ENCODE peak calls at places on chromosome 2, in nine cellular contexts. E, F, O, P, Z, G, L, Y and N are unnamed samples.

GRCh38 chr2:210814626-210815025 is 258.2 kb downstream of the CPS1 start:
- DNase-seq in G (no peak), P (no peak), Y (no peak), O (no peak), L (no peak), F (no peak), Z (no peak), E (no peak), N (no peak)

GRCh38 chr2:73235315-73236028 is 1.4 kb downstream of the CCT7 start:
- DNase-seq in L (no peak), P (no peak), E (no peak), O (no peak), F (no peak), G (no peak), Z (peak), Y (no peak), N (no peak)

GRCh38 chr2:45951025-45951737 is 299.7 kb downstream of the PRKCE start:
- DNase-seq in F (no peak), L (no peak), G (no peak), P (no peak), O (no peak), E (no peak), Y (no peak), Z (no peak), N (no peak)

GRCh38 chr2:10654069-10654468 is 35.7 kb downstream of the NOL10 start:
- DNase-seq in P (no peak), Y (no peak), O (no peak), F (peak), L (no peak), G (no peak), Z (peak), E (no peak), N (no peak)

GRCh38 chr2:97979894-97980293 is 15.9 kb downstream of the TMEM131 start:
- DNase-seq in G (no peak), P (no peak), O (no peak), L (no peak), F (no peak), Y (no peak), E (no peak), Z (no peak), N (no peak)

GRCh38 chr2:140154711-140155110 is 1374.5 kb upstream of the NXPH2 start:
- DNase-seq in Y (no peak), L (no peak), G (no peak), E (no peak), Z (no peak), F (no peak), O (no peak), P (no peak), N (no peak)

GRCh38 chr2:150977296-150977695 is 284.4 kb downstream of the RBM43 start:
- DNase-seq in O (no peak), F (no peak), E (no peak), L (no peak), Z (no peak), G (no peak), P (no peak), Y (peak), N (no peak)

GRCh38 chr2:33526132-33526531 is 49.7 kb downstream of the RASGRP3 start:
- DNase-seq in P (no peak), Y (no peak), O (no peak), E (no peak), Z (no peak), F (no peak), L (no peak), G (peak), N (no peak)

GRCh38 chr2:61862085-61862484 is 8.2 kb upstream of the FAM161A start:
- DNase-seq in E (no peak), L (no peak), Z (no peak), O (no peak), P (no peak), Y (no peak), G (no peak), F (no peak), N (no peak)

GRCh38 chr2:116319935-116320334 is 1494.6 kb upstream of the DDX18 start:
- DNase-seq in E (no peak), L (no peak), P (no peak), O (no peak), Y (no peak), F (no peak), Z (no peak), G (no peak), N (no peak)

GRCh38 chr2:70685771-70686171 is 82.2 kb downstream of the ADD2 start:
- DNase-seq in Y (no peak), O (peak), Z (no peak), G (no peak), L (no peak), F (no peak), E (no peak), P (no peak), N (peak)

GRCh38 chr2:222753251-222753824 is 81.9 kb downstream of the MOGAT1 start:
- DNase-seq in E (no peak), L (no peak), Z (no peak), Y (no peak), G (no peak), O (no peak), P (no peak), F (no peak), N (no peak)

GRCh38 chr2:100855084-100855483 is 35.1 kb downstream of the NPAS2 start:
- DNase-seq in G (no peak), Y (no peak), E (no peak), P (no peak), F (no peak), L (no peak), Z (no peak), O (no peak), N (no peak)

GRCh38 chr2:201021914-201022313 is 49.6 kb downstream of the HYCC2 start:
- DNase-seq in F (no peak), L (no peak), Y (no peak), E (no peak), Z (no peak), O (no peak), G (no peak), P (no peak), N (no peak)

GRCh38 chr2:25964891-25965290 is 17.4 kb downstream of the KIF3C start:
- DNase-seq in L (no peak), E (no peak), Y (no peak), P (no peak), O (no peak), G (no peak), F (no peak), Z (no peak), N (no peak)

GRCh38 chr2:42934568-42935258 is 142.3 kb upstream of the HAAO start:
- DNase-seq in O (no peak), F (no peak), G (no peak), P (no peak), Z (no peak), L (no peak), E (no peak), Y (no peak), N (no peak)